ENCODE peak calls at places on chromosomes 3 and 15, in eight cellular contexts. G is PC-9; C is colonic mucosa; I is HL-60; X is AG04450; S is CD8-positive, alpha-beta memory T cell; P is tibial artery; D is stomach. O is an unnamed sample.

GRCh38 chr3:156553705-156554356 is 1.1 kb downstream of the SSR3 start:
- DNase-seq in G (no peak), C (peak), I (peak), X (peak), S (no peak), P (no peak), D (no peak), O (no peak)

GRCh38 chr3:20197775-20198174 is 11.8 kb upstream of the SGO1 start:
- DNase-seq in G (no peak), C (peak), I (no peak), X (no peak), S (no peak), P (no peak), D (no peak), O (no peak)

GRCh38 chr3:191119415-191120295 is 79.4 kb upstream of the OSTN start:
- DNase-seq in G (no peak), C (no peak), I (no peak), X (no peak), S (no peak), P (no peak), D (no peak), O (no peak)

GRCh38 chr3:31235062-31235704 is 297.5 kb upstream of the STT3B start:
- DNase-seq in G (no peak), C (no peak), I (no peak), X (no peak), S (no peak), P (no peak), D (no peak), O (no peak)

GRCh38 chr15:71779073-71779797 is 31.1 kb upstream of the NR2E3 start:
- DNase-seq in G (no peak), C (no peak), I (no peak), X (no peak), S (no peak), P (no peak), D (no peak), O (no peak)

GRCh38 chr3:13504161-13504831 is 24.2 kb downstream of the HDAC11 start:
- DNase-seq in G (peak), C (no peak), I (no peak), X (no peak), S (no peak), P (peak), D (no peak), O (no peak)

GRCh38 chr15:65732698-65733097 is 59.4 kb downstream of the DENND4A start:
- DNase-seq in G (no peak), C (no peak), I (no peak), X (no peak), S (no peak), P (no peak), D (no peak), O (no peak)

GRCh38 chr15:98815207-98815606 is 166.9 kb downstream of the IGF1R start:
- DNase-seq in G (no peak), C (no peak), I (no peak), X (no peak), S (no peak), P (no peak), D (no peak), O (no peak)

GRCh38 chr3:159273608-159274007 is 471.8 kb downstream of the MFSD1 start:
- DNase-seq in G (peak), C (peak), I (peak), X (no peak), S (no peak), P (no peak), D (no peak), O (no peak)

GRCh38 chr3:28022916-28023315 is 218.5 kb upstream of the CMC1 start:
- DNase-seq in G (no peak), C (no peak), I (peak), X (no peak), S (no peak), P (no peak), D (no peak), O (no peak)

GRCh38 chr15:73746883-73747282 is 6.3 kb downstream of the INSYN1 start:
- DNase-seq in G (no peak), C (no peak), I (no peak), X (no peak), S (no peak), P (no peak), D (no peak), O (no peak)

GRCh38 chr3:69012111-69012835 is 1.2 kb downstream of the EOGT start:
- DNase-seq in G (no peak), C (peak), I (no peak), X (no peak), S (no peak), P (peak), D (no peak), O (no peak)

GRCh38 chr3:98553021-98553563 is 21.3 kb downstream of the GPR15 start:
- DNase-seq in G (no peak), C (no peak), I (no peak), X (no peak), S (no peak), P (no peak), D (no peak), O (no peak)

GRCh38 chr3:30350901-30351300 is 255.5 kb upstream of the TGFBR2 start:
- DNase-seq in G (no peak), C (no peak), I (no peak), X (no peak), S (no peak), P (no peak), D (no peak), O (no peak)

GRCh38 chr3:178397836-178398235 is 138.4 kb upstream of the KCNMB2 start:
- DNase-seq in G (no peak), C (no peak), I (no peak), X (no peak), S (no peak), P (no peak), D (no peak), O (no peak)

GRCh38 chr15:65411470-65412071 is 11.2 kb downstream of the IGDCC4 start:
- DNase-seq in G (no peak), C (no peak), I (no peak), X (no peak), S (no peak), P (no peak), D (no peak), O (no peak)

GRCh38 chr3:53255360-53255774 is 455 bp downstream of the TKT start:
- DNase-seq in G (no peak), C (peak), I (no peak), X (no peak), S (no peak), P (no peak), D (peak), O (peak)

GRCh38 chr15:89096664-89097063 is 8.4 kb downstream of the ABHD2 start:
- DNase-seq in G (no peak), C (no peak), I (no peak), X (no peak), S (no peak), P (peak), D (peak), O (no peak)
- H3K27ac ChIP-seq in G (no peak), C (no peak), I (no peak), X (peak), S (no peak), P (peak), D (peak), O (no peak)

DNA sequence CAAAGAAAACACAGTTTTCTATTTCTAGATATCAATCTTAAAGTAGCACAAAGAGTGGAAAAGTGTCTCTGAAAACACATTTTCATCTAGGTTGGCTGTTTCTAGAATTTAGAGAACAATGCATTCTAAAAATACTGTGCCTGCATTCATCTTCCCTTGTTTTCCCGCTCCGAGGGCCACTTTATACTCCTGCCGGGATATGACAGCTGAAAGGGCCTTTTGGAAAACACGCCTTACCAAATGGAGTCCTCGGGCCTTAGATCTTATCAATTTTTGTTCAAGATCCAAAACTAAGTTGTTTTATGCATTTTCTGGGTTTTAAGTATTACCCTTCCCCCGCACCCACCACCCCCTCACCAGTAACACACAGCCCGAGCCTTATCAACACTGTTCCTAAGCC is 47.9 kb upstream of the ARHGEF3 start:
- DNase-seq in G (no peak), C (no peak), I (no peak), X (no peak), S (no peak), P (no peak), D (no peak), O (no peak)
- H3K27ac ChIP-seq in G (no peak), C (no peak), I (no peak), X (no peak), S (no peak), P (no peak), D (no peak), O (no peak)

GRCh38 chr15:63512148-63512547 is 7.8 kb downstream of the USP3 start:
- DNase-seq in G (no peak), C (no peak), I (no peak), X (no peak), S (no peak), P (no peak), D (no peak), O (no peak)
- H3K27ac ChIP-seq in G (no peak), C (no peak), I (no peak), X (no peak), S (no peak), P (no peak), D (no peak), O (no peak)

GRCh38 chr3:10459954-10460754 is 45.2 kb downstream of the ATP2B2 start:
- DNase-seq in G (peak), C (peak), I (peak), X (peak), S (peak), P (no peak), D (peak), O (no peak)

GRCh38 chr3:10454907-10455306 is 50.5 kb downstream of the ATP2B2 start:
- DNase-seq in G (no peak), C (no peak), I (no peak), X (no peak), S (no peak), P (no peak), D (no peak), O (no peak)

GRCh38 chr3:10455515-10455914 is 49.9 kb downstream of the ATP2B2 start:
- DNase-seq in G (no peak), C (no peak), I (no peak), X (no peak), S (no peak), P (no peak), D (no peak), O (no peak)

GRCh38 chr3:10457560-10457959 is 47.8 kb downstream of the ATP2B2 start:
- DNase-seq in G (no peak), C (no peak), I (no peak), X (no peak), S (no peak), P (no peak), D (no peak), O (no peak)

DNA sequence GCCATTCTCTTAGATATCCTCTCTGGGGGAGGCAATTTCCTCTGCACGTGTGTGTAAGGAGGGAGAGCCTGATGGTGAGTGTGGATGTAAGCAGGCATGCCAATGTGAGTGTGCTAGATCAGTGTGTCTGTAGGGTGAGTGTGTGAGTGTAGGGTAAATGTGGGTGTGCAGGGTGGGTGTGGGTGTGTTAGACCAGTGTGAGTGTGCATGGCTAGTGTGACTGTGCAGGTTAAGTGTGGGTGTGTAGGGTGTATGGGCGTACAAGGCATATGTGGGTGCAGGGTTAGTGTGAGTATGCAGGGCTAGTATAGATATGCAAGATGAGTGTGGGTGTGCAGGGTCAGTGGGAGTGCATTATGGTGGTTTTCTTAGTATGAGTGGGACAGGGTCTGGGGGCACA is 48.4 kb downstream of the ATP2B2 start:
- DNase-seq in G (no peak), C (no peak), I (no peak), X (no peak), S (no peak), P (no peak), D (no peak), O (no peak)
- H3K27ac ChIP-seq in G (no peak), C (no peak), I (no peak), X (no peak), S (no peak), P (no peak), D (no peak), O (no peak)

DNA sequence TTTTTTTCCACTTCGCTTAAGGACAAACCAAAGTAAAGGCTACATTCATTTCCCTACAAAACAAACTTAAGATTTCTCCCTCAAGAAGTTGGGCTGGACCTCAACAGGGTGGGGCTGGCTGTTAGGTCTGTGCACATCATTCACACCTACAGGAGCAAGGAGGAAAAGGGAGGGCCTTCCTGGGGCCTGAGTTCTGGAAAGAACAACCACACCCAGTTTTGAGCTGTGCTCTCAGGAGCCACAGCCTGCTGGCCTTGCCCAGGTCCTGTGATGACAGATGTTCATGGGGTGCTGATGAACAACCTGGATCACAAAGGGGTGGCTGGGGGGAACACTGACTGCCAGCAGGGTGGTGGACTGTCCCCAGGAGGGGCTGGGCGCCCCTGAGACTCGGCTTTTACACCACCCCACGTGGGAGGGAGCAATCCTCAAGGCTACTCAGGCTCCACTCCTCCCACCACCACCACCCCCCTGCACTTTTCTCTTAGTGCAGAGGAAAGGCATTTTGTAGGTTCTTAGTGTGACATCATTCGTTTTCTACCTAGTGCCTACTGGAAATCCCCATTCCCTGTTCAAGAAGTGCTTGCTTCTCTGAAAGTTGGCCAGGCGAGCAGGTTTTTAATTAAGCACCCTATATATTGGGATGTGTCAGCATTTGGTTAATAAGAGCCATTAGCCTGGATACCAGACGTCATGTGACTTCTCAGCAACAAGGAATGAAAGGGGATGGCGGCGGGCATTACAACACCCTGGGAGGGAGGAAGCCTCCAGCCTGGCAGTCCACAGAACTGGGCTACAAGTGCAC is 35.7 kb downstream of the CCNB2 start:
- DNase-seq in G (no peak), C (peak), I (no peak), X (no peak), S (no peak), P (no peak), D (no peak), O (no peak)
- H3K27ac ChIP-seq in G (no peak), C (no peak), I (no peak), X (no peak), S (no peak), P (no peak), D (no peak), O (no peak)

GRCh38 chr15:83605049-83605448 is 48.9 kb upstream of the ADAMTSL3 start:
- DNase-seq in G (no peak), C (no peak), I (no peak), X (no peak), S (no peak), P (no peak), D (no peak), O (no peak)
- H3K27ac ChIP-seq in G (no peak), C (no peak), I (no peak), X (no peak), S (no peak), P (peak), D (peak), O (no peak)

DNA sequence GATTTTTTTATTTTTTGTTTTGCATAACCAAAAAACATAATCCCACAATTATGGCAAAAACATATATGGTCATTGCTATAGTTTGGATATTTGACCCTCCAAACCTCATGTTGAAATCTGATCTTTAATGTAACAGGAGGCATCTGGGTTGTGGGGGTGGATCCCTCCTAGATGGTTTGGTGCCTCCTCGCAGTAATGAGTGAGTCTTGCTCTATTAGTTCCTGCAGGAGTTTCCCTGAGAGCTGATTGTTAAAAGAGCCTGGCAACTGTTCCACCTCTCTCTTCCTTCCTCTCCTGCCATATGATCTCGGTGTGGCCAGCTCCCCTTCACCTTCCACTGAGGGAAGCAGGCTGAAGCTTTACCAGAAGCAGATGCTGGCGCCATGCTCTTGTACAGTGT is 33.2 kb upstream of the TRIM59 start:
- DNase-seq in G (no peak), C (no peak), I (no peak), X (no peak), S (no peak), P (no peak), D (no peak), O (no peak)
- H3K27ac ChIP-seq in G (no peak), C (no peak), I (no peak), X (no peak), S (no peak), P (no peak), D (no peak), O (no peak)